ENCODE peak calls at places on chromosomes 11 and 22, in seven cellular contexts. O, C, V, K, W, F and I are unnamed samples.

GRCh38 chr11:6864436-6864835 is 1.6 kb downstream of the OR10A2 start:
- DNase-seq in O (no peak), C (no peak), V (no peak), K (no peak), W (peak; percentile 42), F (no peak), I (no peak)

GRCh38 chr22:22022977-22023534 is 40.5 kb upstream of the TOP3B start:
- DNase-seq in O (no peak), C (no peak), V (no peak), K (no peak), W (no peak), F (no peak), I (no peak)

GRCh38 chr11:83910135-83910534 is 624.0 kb upstream of the CCDC90B start:
- DNase-seq in O (no peak), C (no peak), V (no peak), K (no peak), W (no peak), F (no peak), I (no peak)

GRCh38 chr22:30926706-30927105 is 41.9 kb downstream of the MORC2 start:
- DNase-seq in O (no peak), C (no peak), V (no peak), K (no peak), W (no peak), F (no peak), I (no peak)

GRCh38 chr22:33605686-33606085 is 314.6 kb downstream of the LARGE1 start:
- DNase-seq in O (no peak), C (no peak), V (no peak), K (no peak), W (no peak), F (no peak), I (no peak)

GRCh38 chr22:38080847-38081635 is 2.9 kb downstream of the SLC16A8 start:
- DNase-seq in O (peak; percentile 79), C (no peak), V (no peak), K (no peak), W (no peak), F (no peak), I (peak; percentile 29)

GRCh38 chr22:24878969-24879368 is 67.5 kb downstream of the LHFPL7 start:
- DNase-seq in O (no peak), C (no peak), V (no peak), K (no peak), W (no peak), F (peak; percentile 21), I (no peak)

GRCh38 chr22:41933411-41934177 is 7.0 kb upstream of the TNFRSF13C start:
- DNase-seq in O (no peak), C (no peak), V (no peak), K (no peak), W (no peak), F (no peak), I (no peak)

GRCh38 chr22:27113211-27114030 is 456.0 kb downstream of the MIAT start:
- DNase-seq in O (no peak), C (no peak), V (no peak), K (peak; percentile 87), W (peak; percentile 97), F (no peak), I (peak; percentile 87)

GRCh38 chr22:47200273-47201051 is 438.0 kb downstream of the TBC1D22A start:
- DNase-seq in O (no peak), C (no peak), V (no peak), K (no peak), W (no peak), F (no peak), I (no peak)

GRCh38 chr22:37007666-37008065 is 11.6 kb downstream of the TST start:
- DNase-seq in O (no peak), C (no peak), V (no peak), K (no peak), W (no peak), F (no peak), I (no peak)

GRCh38 chr11:96098511-96099241 is 174.8 kb upstream of the MTMR2 start:
- DNase-seq in O (no peak), C (no peak), V (no peak), K (no peak), W (no peak), F (no peak), I (no peak)

GRCh38 chr11:108752297-108752751 is 87.5 kb downstream of the DDX10 start:
- DNase-seq in O (no peak), C (no peak), V (no peak), K (no peak), W (no peak), F (no peak), I (no peak)

GRCh38 chr11:19974886-19975285 is 185.4 kb downstream of the DBX1 start:
- DNase-seq in O (no peak), C (no peak), V (no peak), K (no peak), W (no peak), F (peak; percentile 48), I (no peak)

GRCh38 chr22:23557036-23557435 is 23.1 kb downstream of the IGLL1 start:
- DNase-seq in O (peak; percentile 46), C (no peak), V (no peak), K (no peak), W (no peak), F (no peak), I (no peak)

GRCh38 chr22:46596819-46597218 is 23.4 kb upstream of the GRAMD4 start:
- DNase-seq in O (peak; percentile 83), C (no peak), V (no peak), K (no peak), W (no peak), F (no peak), I (no peak)

GRCh38 chr22:46368871-46369715 is 33.6 kb downstream of the TRMU start:
- DNase-seq in O (peak; percentile 71), C (no peak), V (no peak), K (no peak), W (no peak), F (no peak), I (no peak)

GRCh38 chr11:88016392-88017020 is 158.7 kb downstream of the RAB38 start:
- DNase-seq in O (no peak), C (peak; percentile 17), V (peak; percentile 52), K (peak; percentile 89), W (peak; percentile 91), F (peak; percentile 27), I (peak; percentile 85)

GRCh38 chr11:117597083-117597482 is 199.9 kb downstream of the DSCAML1 start:
- DNase-seq in O (no peak), C (no peak), V (peak; percentile 16), K (peak; percentile 29), W (peak; percentile 34), F (peak; percentile 54), I (peak; percentile 64)

GRCh38 chr22:36540867-36541642 is 12.1 kb upstream of the EIF3D start:
- DNase-seq in O (no peak), C (no peak), V (no peak), K (no peak), W (no peak), F (no peak), I (no peak)

GRCh38 chr11:16603890-16604783 is 134.3 kb upstream of the C11orf58 start:
- DNase-seq in O (peak; percentile 86), C (no peak), V (no peak), K (peak; percentile 66), W (peak; percentile 5), F (peak; percentile 60), I (no peak)
- H3K4me3 ChIP-seq in O (peak overlapping the region; percentile 39), C (peak overlapping the region; percentile 38), V (no peak overlapping the region), K (peak overlapping the region; percentile 41), W (peak overlapping the region; percentile 67), F (peak overlapping the region; percentile 71), I (no peak overlapping the region)

GRCh38 chr11:44971185-44971584 is 20.5 kb upstream of the TP53I11 start:
- DNase-seq in O (no peak), C (no peak), V (no peak), K (no peak), W (no peak), F (peak; percentile 23), I (no peak)
- H3K4me3 ChIP-seq in O (no peak overlapping the region), C (no peak overlapping the region), V (no peak overlapping the region), K (no peak overlapping the region), W (no peak overlapping the region), F (no peak overlapping the region), I (no peak overlapping the region)

GRCh38 chr11:86152006-86152862 is 83.3 kb upstream of the PICALM start:
- DNase-seq in O (no peak), C (no peak), V (no peak), K (no peak), W (no peak), F (no peak), I (no peak)
- H3K4me3 ChIP-seq in O (no peak overlapping the region), C (no peak overlapping the region), V (no peak overlapping the region), K (no peak overlapping the region), W (no peak overlapping the region), F (no peak overlapping the region), I (no peak overlapping the region)

GRCh38 chr11:11850668-11851067 is 8.9 kb downstream of the USP47 start:
- DNase-seq in O (no peak), C (no peak), V (no peak), K (no peak), W (no peak), F (no peak), I (no peak)

GRCh38 chr11:11847082-11847481 is 5.3 kb downstream of the USP47 start:
- DNase-seq in O (no peak), C (no peak), V (no peak), K (no peak), W (no peak), F (no peak), I (no peak)

GRCh38 chr11:11845066-11845465 is 3.3 kb downstream of the USP47 start:
- DNase-seq in O (no peak), C (no peak), V (no peak), K (no peak), W (no peak), F (no peak), I (no peak)

GRCh38 chr11:11845551-11845950 is 3.8 kb downstream of the USP47 start:
- DNase-seq in O (no peak), C (no peak), V (no peak), K (no peak), W (peak; percentile 23), F (no peak), I (no peak)

GRCh38 chr11:11849127-11849746 is 7.5 kb downstream of the USP47 start:
- DNase-seq in O (no peak), C (peak; percentile 39), V (peak; percentile 68), K (peak; percentile 65), W (peak; percentile 59), F (peak; percentile 43), I (peak; percentile 81)
- H3K4me3 ChIP-seq in O (no peak overlapping the region), C (no peak overlapping the region), V (peak overlapping the region; percentile 15), K (no peak overlapping the region), W (no peak overlapping the region), F (no peak overlapping the region), I (no peak overlapping the region)

DNA sequence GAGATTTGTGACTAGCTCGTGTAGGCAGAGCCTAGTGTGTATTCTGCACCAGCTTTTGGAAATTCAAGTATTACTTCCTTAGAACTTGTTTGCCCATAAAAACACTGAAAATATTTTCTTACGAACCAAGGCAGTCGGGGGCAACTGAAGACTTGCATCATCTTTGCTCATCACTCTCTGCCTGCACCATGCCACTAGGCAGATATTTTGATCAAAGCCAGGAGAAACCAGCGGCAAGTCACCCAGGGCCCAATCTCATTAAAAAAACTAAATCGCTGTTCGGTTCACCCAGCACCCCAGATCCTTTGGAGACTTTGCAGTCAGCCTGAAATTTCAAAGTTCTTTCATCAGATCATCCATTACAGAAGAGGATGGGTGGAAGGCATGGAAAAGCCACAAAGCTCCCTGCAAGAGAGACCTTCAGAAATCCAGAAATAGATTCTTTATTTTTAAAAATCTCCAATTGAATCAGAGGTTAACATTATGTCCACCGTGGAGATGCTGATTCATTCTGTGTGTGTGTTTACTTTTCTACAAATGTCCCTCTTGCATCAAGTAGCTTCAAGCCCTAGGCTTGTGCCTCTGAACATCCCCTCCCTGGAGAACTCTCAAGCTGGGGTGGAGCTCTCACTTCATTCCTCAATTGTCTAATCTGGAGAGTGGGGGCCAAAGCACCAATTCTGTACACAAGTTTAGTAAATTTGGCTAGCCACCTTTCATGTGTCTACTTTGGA is 78.4 kb downstream of the ETS1 start:
- DNase-seq in O (no peak), C (no peak), V (no peak), K (no peak), W (peak; percentile 53), F (no peak), I (no peak)
- H3K4me3 ChIP-seq in O (peak overlapping the region; percentile 2), C (peak overlapping the region; percentile 94), V (peak overlapping the region; percentile 39), K (no peak overlapping the region), W (no peak overlapping the region), F (no peak overlapping the region), I (no peak overlapping the region)